ENCODE peak calls at places on chromosomes 1 and 21, in five cellular contexts. G, O, L, E and U are unnamed samples.

GRCh38 chr1:76209648-76210047 is 135.1 kb downstream of the ST6GALNAC3 start:
- DNase-seq in G (no peak), O (no peak), L (no peak), E (no peak), U (no peak)

GRCh38 chr1:172325562-172325961 is 94.9 kb upstream of the C1orf105 start:
- DNase-seq in G (no peak), O (no peak), L (peak), E (no peak), U (peak)

GRCh38 chr21:38797470-38797869 is 8.3 kb upstream of the ETS2 start:
- DNase-seq in G (no peak), O (peak), L (peak), E (peak), U (no peak)

GRCh38 chr1:14997646-14998276 is 155.8 kb upstream of the TMEM51 start:
- DNase-seq in G (no peak), O (no peak), L (no peak), E (no peak), U (no peak)

GRCh38 chr1:1281533-1282321 is 1.5 kb downstream of the SCNN1D start:
- DNase-seq in G (peak), O (no peak), L (no peak), E (peak), U (peak)

GRCh38 chr1:193077991-193078390 is 18.6 kb downstream of the RO60 start:
- DNase-seq in G (no peak), O (no peak), L (no peak), E (no peak), U (no peak)

GRCh38 chr1:161088587-161089110 is 709 bp downstream of the NECTIN4 start:
- DNase-seq in G (no peak), O (no peak), L (no peak), E (no peak), U (no peak)

GRCh38 chr1:42962641-42963377 is 4.1 kb upstream of the SLC2A1 start:
- DNase-seq in G (peak), O (peak), L (peak), E (peak), U (no peak)

GRCh38 chr1:28087614-28088167 is 719 bp downstream of the EYA3 start:
- DNase-seq in G (no peak), O (peak), L (no peak), E (peak), U (peak)

GRCh38 chr1:37851782-37852210 is 7.6 kb downstream of the MTF1 start:
- DNase-seq in G (no peak), O (no peak), L (no peak), E (no peak), U (peak)

GRCh38 chr1:45508295-45509151 is 8.4 kb downstream of the MMACHC start:
- DNase-seq in G (no peak), O (no peak), L (peak), E (peak), U (no peak)

GRCh38 chr1:196450143-196450911 is 157.9 kb downstream of the KCNT2 start:
- DNase-seq in G (no peak), O (no peak), L (no peak), E (no peak), U (no peak)

GRCh38 chr21:42566524-42567180 is 53.0 kb downstream of the SLC37A1 start:
- DNase-seq in G (peak), O (no peak), L (no peak), E (no peak), U (no peak)

GRCh38 chr1:29800120-29800519 is 563.8 kb downstream of the PTPRU start:
- DNase-seq in G (no peak), O (peak), L (no peak), E (no peak), U (no peak)

DNA sequence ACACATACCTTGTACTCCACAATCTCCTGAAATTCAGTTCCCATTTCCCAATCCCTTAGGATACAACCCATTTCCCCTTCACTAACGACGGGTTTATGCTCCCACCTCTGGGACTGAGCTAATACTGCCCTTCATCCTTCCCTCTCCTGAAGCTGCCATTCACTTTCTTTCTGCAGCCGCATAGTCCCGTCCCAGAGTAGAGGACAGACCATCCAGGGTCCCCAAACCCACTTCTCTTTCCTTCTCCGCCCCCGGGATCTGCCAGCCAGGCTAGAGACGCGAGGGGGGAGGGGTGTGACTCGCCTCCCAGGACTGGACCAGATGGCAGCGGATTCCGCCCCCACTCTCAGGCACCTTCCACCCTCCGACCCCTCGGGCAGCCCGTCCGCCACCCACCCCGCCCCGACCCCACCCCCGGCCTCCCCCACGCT is 679 bp downstream of the ABL2 start:
- DNase-seq in G (peak), O (peak), L (peak), E (peak), U (peak)
- TF ChIP-seq JUN in G (no peak), O (no peak), L (no peak), E (no peak), U (no peak)

DNA sequence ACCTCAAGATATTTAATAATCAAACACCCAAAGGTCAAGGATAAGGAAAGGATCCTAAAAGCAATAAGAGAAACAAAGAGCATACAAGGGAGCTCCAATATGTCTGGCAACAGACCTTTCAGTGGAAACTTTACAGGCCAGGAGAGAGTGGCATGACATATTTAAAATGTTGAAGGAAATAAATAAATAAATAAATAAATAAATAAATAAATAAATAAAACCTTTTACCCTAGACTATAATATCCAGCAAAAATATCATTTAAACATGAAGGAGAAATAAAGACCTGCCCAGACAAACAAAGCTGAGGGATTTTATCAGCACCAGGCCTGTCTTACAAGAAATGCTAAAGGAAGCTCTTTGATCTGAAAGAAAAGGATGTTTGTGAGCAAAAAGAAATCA is 367.8 kb upstream of the PBX1 start:
- DNase-seq in G (no peak), O (no peak), L (no peak), E (no peak), U (no peak)
- TF ChIP-seq MAX in G (no peak), O (no peak), L (no peak), E (no peak), U (no peak)

GRCh38 chr21:32496536-32496935 is 84.0 kb downstream of the EVA1C start:
- DNase-seq in G (no peak), O (no peak), L (no peak), E (no peak), U (no peak)

GRCh38 chr21:32494946-32495703 is 82.6 kb downstream of the EVA1C start:
- DNase-seq in G (no peak), O (peak), L (peak), E (no peak), U (peak)

GRCh38 chr21:32499249-32500055 is 85.9 kb downstream of the TCP10L start:
- DNase-seq in G (no peak), O (no peak), L (no peak), E (no peak), U (peak)
- TF ChIP-seq JUN in G (no peak), O (no peak), L (no peak), E (no peak), U (peak)

GRCh38 chr1:165144757-165145397 is 211.6 kb downstream of the LMX1A start:
- DNase-seq in G (peak), O (peak), L (peak), E (peak), U (peak)
- TF ChIP-seq MAX in G (peak), O (no peak), L (peak), E (peak), U (no peak)